ENCODE peak calls at places on chromosomes 4 and X, in five cellular contexts. N is CD14-positive monocyte, G is cardiac fibroblast, F is neural crest cell, U is sigmoid colon. I is an unnamed sample.
A peak's percentile ranks its signal among the peaks of the same experiment; 100 is the strongest.

GRCh38 chr4:77020017-77020416 is 55.8 kb downstream of the CCNI start:
- DNase-seq in N (no peak), U (no peak), G (peak; percentile 29), F (no peak), I (no peak)

GRCh38 chr4:67522851-67523671 is 22.2 kb downstream of the CENPC start:
- DNase-seq in N (no peak), F (no peak), U (no peak), G (peak; percentile 86), I (no peak)

GRCh38 chrX:134548257-134548732 is 88.3 kb downstream of the HPRT1 start:
- DNase-seq in G (no peak), F (no peak), U (no peak), N (no peak), I (no peak)

GRCh38 chr4:89283226-89283974 is 24.2 kb downstream of the GPRIN3 start:
- DNase-seq in N (no peak), G (no peak), F (no peak), U (no peak), I (no peak)

GRCh38 chr4:102554482-102554881 is 53.3 kb downstream of the NFKB1 start:
- DNase-seq in U (peak; percentile 72), F (no peak), N (no peak), G (peak; percentile 51), I (no peak)

GRCh38 chrX:40663078-40663740 is 15.8 kb upstream of the CXorf38 start:
- DNase-seq in G (no peak), F (no peak), N (no peak), U (no peak), I (no peak)

GRCh38 chr4:187317799-187318198 is 594.1 kb upstream of the FAT1 start:
- DNase-seq in U (no peak), G (no peak), F (no peak), N (no peak), I (no peak)

GRCh38 chr4:38182334-38182998 is 222.3 kb downstream of the PTTG2 start:
- DNase-seq in N (no peak), U (no peak), G (no peak), F (no peak), I (no peak)

GRCh38 chr4:23135792-23136645 is 443.3 kb downstream of the GBA3 start:
- DNase-seq in F (peak; percentile 39), G (peak; percentile 59), N (no peak), U (no peak), I (no peak)

GRCh38 chrX:39705299-39705698 is 392.5 kb downstream of the BCOR start:
- DNase-seq in U (peak; percentile 89), G (peak; percentile 91), F (no peak), N (no peak), I (no peak)

GRCh38 chr4:57078685-57079521 is 31.3 kb downstream of the IGFBP7 start:
- DNase-seq in F (no peak), N (no peak), G (no peak), U (no peak), I (no peak)

DNA sequence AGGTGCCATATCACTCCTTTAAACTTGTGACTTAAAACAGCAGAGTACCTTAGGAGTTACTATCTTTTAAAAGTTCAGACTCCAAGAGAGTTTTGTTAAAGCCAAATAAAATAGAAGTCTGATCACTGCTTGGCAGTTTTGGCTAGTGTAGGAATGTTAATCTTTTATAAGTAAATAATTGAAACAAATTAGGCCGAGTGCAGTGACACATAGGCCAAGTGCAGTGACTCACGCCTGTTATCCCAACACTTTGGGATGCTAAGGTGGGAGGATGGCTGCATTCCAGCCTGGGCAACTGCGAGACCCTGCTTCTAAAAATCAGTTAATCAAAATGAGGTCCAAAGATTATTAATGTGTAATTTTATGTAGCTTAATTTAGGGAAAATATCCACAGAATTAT is 37.2 kb downstream of the WDR44 start:
- DNase-seq in F (no peak), N (no peak), G (peak; percentile 5), U (no peak), I (no peak)
- TF ChIP-seq CTCF in F (no peak), N (no peak), G (no peak), U (no peak), I (no peak)

GRCh38 chr4:161419822-161420221 is 744.0 kb downstream of the FSTL5 start:
- DNase-seq in U (no peak), N (peak; percentile 46), G (no peak), F (no peak), I (no peak)
- TF ChIP-seq CTCF in U (no peak), N (peak; percentile 33), G (no peak), F (peak; percentile 43), I (no peak)

DNA sequence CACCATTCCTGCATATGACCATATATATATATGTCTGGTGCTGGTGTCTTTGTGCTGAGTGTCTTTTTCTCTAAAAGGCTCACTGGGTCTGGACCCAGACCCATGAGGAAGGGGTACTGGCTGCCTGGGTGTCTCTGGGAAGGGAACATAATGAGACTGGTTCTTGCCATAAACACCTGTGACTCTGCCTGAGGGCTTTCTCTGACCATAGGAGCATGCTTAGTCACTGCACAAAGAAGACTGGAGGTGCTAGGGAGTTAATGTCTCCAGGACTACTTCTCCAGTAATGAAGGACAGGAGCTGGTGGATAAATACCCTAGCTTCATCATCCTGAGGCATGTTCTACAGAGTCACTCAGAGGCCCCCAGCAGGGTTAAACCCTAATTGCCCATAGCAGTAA is 47.1 kb upstream of the CASK start:
- DNase-seq in U (no peak), N (no peak), G (no peak), F (no peak), I (no peak)
- TF ChIP-seq CTCF in U (no peak), N (no peak), G (no peak), F (no peak), I (no peak)

DNA sequence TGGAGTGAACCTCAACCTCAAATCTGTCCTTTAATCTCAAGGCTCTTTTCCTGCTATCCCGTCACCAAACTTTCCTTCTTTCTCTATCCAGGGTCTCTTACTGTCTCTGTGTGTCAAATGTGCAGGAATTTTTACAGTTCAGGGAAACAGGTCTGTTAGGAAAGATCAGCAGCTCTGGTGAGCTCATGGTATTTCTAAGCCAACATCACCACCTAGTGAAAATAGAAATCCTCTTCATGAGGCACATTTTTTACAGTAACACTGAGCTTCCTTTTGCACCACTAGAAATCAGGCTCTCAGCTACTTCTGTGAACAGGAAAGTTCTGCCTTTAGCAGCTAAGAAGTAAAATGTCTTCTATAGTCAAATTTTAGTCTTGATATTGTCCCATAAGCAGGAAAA is 39.6 kb downstream of the NUDT11 start:
- DNase-seq in N (no peak), G (peak; percentile 0), F (no peak), U (no peak), I (no peak)
- TF ChIP-seq CTCF in N (no peak), G (no peak), F (peak; percentile 46), U (no peak), I (no peak)

GRCh38 chrX:53290441-53291041 is 9.2 kb upstream of the IQSEC2 start:
- DNase-seq in F (no peak), U (no peak), N (no peak), G (no peak), I (no peak)

GRCh38 chrX:53288173-53288572 is 6.8 kb upstream of the IQSEC2 start:
- DNase-seq in G (peak; percentile 43), F (peak; percentile 42), N (peak; percentile 54), U (no peak), I (no peak)

GRCh38 chrX:53291596-53291995 is 10.2 kb upstream of the IQSEC2 start:
- DNase-seq in N (no peak), G (no peak), F (no peak), U (no peak), I (no peak)

GRCh38 chrX:53294024-53294648 is 12.8 kb upstream of the IQSEC2 start:
- DNase-seq in F (no peak), G (peak; percentile 13), U (no peak), N (no peak), I (no peak)
- TF ChIP-seq CTCF in F (peak; percentile 27), G (no peak), U (no peak), N (no peak), I (no peak)

I was measured in coronary artery.